ENCODE peak calls at places on chromosomes 12 and 14, in four cellular contexts. X, E, G and J are unnamed samples.

GRCh38 chr12:54413284-54414190 is 5.5 kb downstream of the ITGA5 start:
- DNase-seq in X (no peak), E (no peak), G (no peak), J (peak; percentile 59)

GRCh38 chr14:50705026-50705593 is 37.0 kb upstream of the SAV1 start:
- DNase-seq in X (no peak), E (no peak), G (no peak), J (no peak)

GRCh38 chr14:90368946-90369721 is 27.7 kb upstream of the CALM1 start:
- DNase-seq in X (no peak), E (no peak), G (no peak), J (no peak)

GRCh38 chr12:116818341-116818856 is 62.8 kb downstream of the HRK start:
- DNase-seq in X (no peak), E (no peak), G (no peak), J (no peak)

GRCh38 chr12:30792648-30793499 is 38.1 kb upstream of the CAPRIN2 start:
- DNase-seq in X (no peak), E (no peak), G (no peak), J (no peak)

GRCh38 chr14:59846595-59846994 is 24.0 kb downstream of the RTN1 start:
- DNase-seq in X (no peak), E (no peak), G (no peak), J (no peak)

GRCh38 chr12:52245259-52245961 is 12.4 kb downstream of the KRT7 start:
- DNase-seq in X (no peak), E (no peak), G (no peak), J (no peak)

GRCh38 chr14:101783260-101784016 is 21.9 kb downstream of the PPP2R5C start:
- DNase-seq in X (no peak), E (no peak), G (no peak), J (no peak)

GRCh38 chr12:79055926-79056674 is 191.5 kb downstream of the SYT1 start:
- DNase-seq in X (no peak), E (no peak), G (no peak), J (no peak)

GRCh38 chr12:51622564-51622963 is 31.5 kb downstream of the SCN8A start:
- DNase-seq in X (no peak), E (no peak), G (no peak), J (no peak)

GRCh38 chr12:84362552-84362897 is 550.1 kb downstream of the SLC6A15 start:
- DNase-seq in X (no peak), E (no peak), G (no peak), J (no peak)

GRCh38 chr12:101686176-101686575 is 11.3 kb upstream of the CHPT1 start:
- DNase-seq in X (no peak), E (no peak), G (no peak), J (no peak)

GRCh38 chr14:49497725-49498348 is 88.3 kb downstream of the RPS29 start:
- DNase-seq in X (peak; percentile 59), E (peak; percentile 33), G (peak; percentile 21), J (peak; percentile 24)

GRCh38 chr12:72146495-72146894 is 125.7 kb upstream of the TRHDE start:
- DNase-seq in X (no peak), E (no peak), G (no peak), J (no peak)

GRCh38 chr14:96631621-96632362 is 129.6 kb downstream of the PAPOLA start:
- DNase-seq in X (no peak), E (peak; percentile 31), G (no peak), J (no peak)

GRCh38 chr14:71764701-71765347 is 167.4 kb upstream of the RGS6 start:
- DNase-seq in X (no peak), E (no peak), G (no peak), J (no peak)

GRCh38 chr12:30989754-30990153 is 63.2 kb downstream of the TSPAN11 start:
- DNase-seq in X (no peak), E (peak; percentile 33), G (no peak), J (peak; percentile 46)

GRCh38 chr14:92199763-92200162 is 78.0 kb downstream of the CPSF2 start:
- DNase-seq in X (no peak), E (no peak), G (no peak), J (no peak)

DNA sequence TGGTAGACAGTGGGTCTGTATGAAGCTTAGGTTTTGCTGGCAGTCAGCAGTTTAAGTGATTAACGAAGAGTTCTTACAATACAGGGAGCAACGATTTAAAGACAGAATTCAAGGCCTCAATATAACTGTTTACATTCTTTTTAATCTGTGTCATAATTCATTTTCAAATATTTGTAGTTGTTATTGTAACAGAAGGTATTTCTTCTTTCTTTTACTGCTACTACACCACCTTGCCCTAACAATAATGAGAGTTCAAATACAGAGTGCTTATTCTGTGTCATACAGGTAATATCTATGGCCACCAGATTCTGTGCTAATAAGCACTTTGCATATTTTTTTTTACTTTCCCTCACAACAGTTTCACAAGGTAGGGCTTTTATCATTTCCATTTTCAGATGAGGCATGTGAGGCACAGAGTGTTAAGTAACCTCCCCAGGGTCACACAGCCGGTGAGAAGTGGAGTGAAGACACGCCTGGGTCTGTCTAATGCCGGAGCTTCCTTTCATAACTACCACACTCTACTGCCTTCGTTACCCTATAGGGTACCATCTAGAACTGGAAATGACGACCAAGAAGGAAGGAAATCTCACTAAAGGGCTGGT is 81.9 kb downstream of the PELI2 start:
- DNase-seq in X (no peak), E (no peak), G (peak; percentile 26), J (no peak)
- TF ChIP-seq SPI1 in X (no peak), E (no peak), G (no peak), J (no peak)

GRCh38 chr12:67222302-67222701 is 46.9 kb upstream of the CAND1 start:
- DNase-seq in X (no peak), E (no peak), G (no peak), J (no peak)
- TF ChIP-seq SPI1 in X (no peak), E (no peak), G (no peak), J (no peak)

GRCh38 chr14:52352546-52352945 is 38.4 kb downstream of the PTGER2 start:
- DNase-seq in X (no peak), E (no peak), G (no peak), J (no peak)
- TF ChIP-seq SPI1 in X (no peak), E (no peak), G (no peak), J (no peak)

GRCh38 chr12:13093191-13093849 is 10.1 kb downstream of the GSG1 start:
- DNase-seq in X (no peak), E (no peak), G (no peak), J (no peak)

GRCh38 chr12:13093850-13094225 is 9.6 kb downstream of the GSG1 start:
- DNase-seq in X (no peak), E (no peak), G (no peak), J (no peak)

GRCh38 chr12:13095266-13095995 is 8.0 kb downstream of the GSG1 start:
- DNase-seq in X (peak; percentile 30), E (no peak), G (no peak), J (no peak)

GRCh38 chr12:13091831-13092230 is 11.6 kb downstream of the GSG1 start:
- DNase-seq in X (no peak), E (no peak), G (no peak), J (no peak)

DNA sequence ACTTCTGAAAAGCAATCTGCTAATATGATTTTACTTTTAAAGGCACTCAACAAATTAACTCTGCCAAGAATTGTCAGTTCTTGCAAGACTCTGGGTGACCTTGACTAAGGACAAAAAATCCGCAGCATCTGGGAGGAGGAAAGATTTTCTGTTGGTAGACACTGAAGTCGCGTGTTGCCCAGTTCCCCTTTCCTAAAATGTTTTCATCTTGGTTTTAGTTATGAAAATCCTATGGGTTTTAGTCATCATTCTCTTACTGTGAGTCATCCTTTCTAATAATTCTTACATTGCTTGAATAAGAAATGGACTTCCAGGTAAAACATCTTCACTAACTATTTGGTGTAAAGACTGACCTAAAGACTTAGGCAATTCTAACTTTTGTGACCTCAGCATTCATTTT is 9.1 kb downstream of the GSG1 start:
- DNase-seq in X (peak; percentile 74), E (no peak), G (no peak), J (peak; percentile 25)
- TF ChIP-seq SPI1 in X (peak; percentile 95), E (peak; percentile 21), G (peak; percentile 87), J (peak; percentile 97)